ENCODE peak calls at places on chromosomes 5 and 9, in seven cellular contexts. X is neuronal stem cell, Q is IMR-90, W is mesendoderm, P is H9, L is trophoblast cell, G is H1. Z is an unnamed sample.
A peak's percentile ranks its signal among the peaks of the same experiment; 100 is the strongest.

GRCh38 chr5:149656576-149657182 is 73.4 kb upstream of the PPARGC1B start:
- DNase-seq in Q (no peak), X (peak; percentile 27), P (peak; percentile 84), G (peak; percentile 95), L (peak; percentile 89), W (peak; percentile 82), Z (no peak)

GRCh38 chr5:180314106-180314505 is 22.2 kb upstream of the MAPK9 start:
- DNase-seq in W (no peak), G (no peak), L (no peak), P (no peak), Q (no peak), X (no peak), Z (no peak)

GRCh38 chr5:128825826-128826225 is 139.5 kb upstream of the SLC27A6 start:
- DNase-seq in W (no peak), G (no peak), Q (peak; percentile 17), L (no peak), X (no peak), P (no peak), Z (no peak)

GRCh38 chr5:9429691-9430215 is 116.1 kb downstream of the SEMA5A start:
- DNase-seq in W (no peak), P (no peak), Q (no peak), L (no peak), G (no peak), X (no peak), Z (no peak)

GRCh38 chr9:14525840-14526239 is 167.4 kb downstream of the ZDHHC21 start:
- DNase-seq in G (no peak), L (no peak), W (no peak), Q (no peak), P (no peak), X (no peak), Z (no peak)

GRCh38 chr9:76571288-76572204 is 112.6 kb downstream of the GCNT1 start:
- DNase-seq in G (no peak), P (no peak), L (peak; percentile 6), W (no peak), X (no peak), Q (no peak), Z (no peak)

GRCh38 chr9:2469681-2470141 is 151.9 kb upstream of the VLDLR start:
- DNase-seq in Q (peak; percentile 6), L (peak; percentile 89), W (peak; percentile 67), P (peak; percentile 46), G (no peak), X (no peak), Z (peak; percentile 28)

GRCh38 chr5:119578937-119579336 is 50.4 kb upstream of the FAM170A start:
- DNase-seq in Q (peak; percentile 2), L (peak; percentile 55), W (peak; percentile 87), X (no peak), P (peak; percentile 64), G (no peak), Z (peak; percentile 18)

GRCh38 chr9:96395964-96396363 is 12.5 kb upstream of the SLC35D2 start:
- DNase-seq in P (no peak), G (no peak), L (no peak), X (no peak), W (no peak), Q (no peak), Z (no peak)

GRCh38 chr9:133420392-133420827 is 1.8 kb upstream of the ADAMTS13 start:
- DNase-seq in W (peak; percentile 45), Q (no peak), L (no peak), P (no peak), G (no peak), X (no peak), Z (peak; percentile 10)

GRCh38 chr9:133423216-133423615 is 1.0 kb downstream of the ADAMTS13 start:
- DNase-seq in L (no peak), Q (peak; percentile 69), P (no peak), G (no peak), X (no peak), W (no peak), Z (peak; percentile 89)

GRCh38 chr9:133424187-133424586 is 2.0 kb downstream of the ADAMTS13 start:
- DNase-seq in P (no peak), Q (no peak), W (no peak), G (no peak), X (no peak), L (no peak), Z (no peak)

GRCh38 chr9:133419005-133419404 is 1.2 kb upstream of the REXO4 start:
- DNase-seq in P (no peak), Q (no peak), G (no peak), W (no peak), X (no peak), L (no peak), Z (no peak)

DNA sequence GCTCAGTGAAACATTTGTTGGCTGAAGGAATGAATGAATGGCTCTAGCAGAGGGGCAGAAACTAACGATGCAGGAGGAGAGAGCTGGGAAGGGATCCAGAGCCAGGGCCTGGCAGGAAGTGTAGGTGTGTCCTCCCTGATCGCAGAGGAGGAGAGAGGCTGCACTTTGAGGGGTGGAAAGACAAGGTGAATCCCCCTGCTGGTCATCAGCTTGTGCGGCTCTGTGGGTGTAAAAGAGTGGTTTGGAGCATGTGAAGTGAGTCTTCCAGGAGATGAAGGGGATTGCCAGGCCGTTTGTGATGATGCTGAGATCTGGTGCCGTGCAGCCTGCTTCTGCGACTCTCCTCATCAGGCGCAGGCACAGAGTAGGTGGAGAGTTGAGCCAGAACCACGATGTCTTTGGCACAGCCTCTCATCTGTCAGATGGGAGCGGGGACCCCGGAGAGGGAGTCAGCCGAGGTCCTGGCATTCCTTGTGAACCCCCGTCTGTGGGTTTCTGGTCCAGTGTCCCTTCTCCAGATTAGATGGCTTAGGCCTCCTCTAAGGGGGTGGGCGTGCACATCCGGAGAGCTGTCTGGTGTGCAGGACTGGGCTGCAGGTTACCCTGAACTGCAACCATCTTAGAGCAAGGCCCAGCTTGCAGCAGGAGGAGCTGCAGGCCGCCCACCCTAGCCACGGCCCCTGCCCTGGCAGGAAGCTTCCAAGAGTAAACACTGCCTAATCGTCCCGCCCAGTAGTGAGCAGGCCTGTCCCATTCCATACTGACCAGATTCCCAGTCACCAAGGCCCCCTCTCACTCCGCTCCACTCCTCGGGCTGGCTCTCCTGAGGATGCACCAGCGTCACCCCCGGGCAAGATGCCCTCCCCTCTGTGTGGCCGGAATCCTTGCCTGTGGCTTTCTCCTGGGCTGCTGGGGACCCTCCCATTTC is at the start of gene ADAMTS13:
- DNase-seq in X (no peak), L (no peak), G (no peak), W (peak; percentile 81), Q (peak; percentile 15), P (peak; percentile 79), Z (peak; percentile 47)
- H3K9ac ChIP-seq in X (peak within 1 kb of the TSS; percentile 47), L (no peak within 1 kb of the TSS), G (peak within 1 kb of the TSS; percentile 28), W (peak within 1 kb of the TSS; percentile 34), Q (no peak within 1 kb of the TSS), P (no peak within 1 kb of the TSS), Z (no peak within 1 kb of the TSS)

GRCh38 chr5:55429221-55429620 is 105.5 kb downstream of the PLPP1 start:
- DNase-seq in Q (no peak), P (no peak), W (peak; percentile 53), X (no peak), G (no peak), L (no peak), Z (no peak)
- H4K8ac ChIP-seq in Q (no peak overlapping the region), P (no peak overlapping the region), W (no peak overlapping the region), X (no peak overlapping the region), G (no peak overlapping the region), L (no peak overlapping the region), Z (no peak overlapping the region)

GRCh38 chr9:130732793-130733221 is 39.2 kb downstream of the EXOSC2 start:
- DNase-seq in W (no peak), Q (no peak), G (no peak), P (no peak), X (no peak), L (no peak), Z (no peak)
- H3K4me2 ChIP-seq in W (no peak overlapping the region), Q (peak overlapping the region; percentile 14), G (no peak overlapping the region), P (no peak overlapping the region), X (no peak overlapping the region), L (no peak overlapping the region), Z (no peak overlapping the region)

GRCh38 chr9:127177682-127178265 is 55.3 kb upstream of the ANGPTL2 start:
- DNase-seq in L (no peak), Q (no peak), X (no peak), P (peak; percentile 17), G (no peak), W (no peak), Z (no peak)
- H3K9ac ChIP-seq in L (no peak overlapping the region), Q (no peak overlapping the region), X (no peak overlapping the region), P (no peak overlapping the region), G (no peak overlapping the region), W (no peak overlapping the region), Z (no peak overlapping the region)

GRCh38 chr9:128265348-128265847 is 10.4 kb downstream of the GOLGA2 start:
- DNase-seq in W (no peak), L (no peak), Q (no peak), X (no peak), G (no peak), P (no peak), Z (no peak)

GRCh38 chr9:128271112-128271511 is 4.7 kb downstream of the GOLGA2 start:
- DNase-seq in W (no peak), Q (no peak), X (no peak), L (peak; percentile 86), P (no peak), G (no peak), Z (no peak)

GRCh38 chr9:128271512-128271911 is 4.3 kb downstream of the GOLGA2 start:
- DNase-seq in P (no peak), X (no peak), G (no peak), L (no peak), W (no peak), Q (no peak), Z (no peak)

GRCh38 chr9:128262687-128263086 is 13.1 kb downstream of the GOLGA2 start:
- DNase-seq in Q (no peak), W (no peak), P (no peak), X (no peak), G (no peak), L (no peak), Z (no peak)

DNA sequence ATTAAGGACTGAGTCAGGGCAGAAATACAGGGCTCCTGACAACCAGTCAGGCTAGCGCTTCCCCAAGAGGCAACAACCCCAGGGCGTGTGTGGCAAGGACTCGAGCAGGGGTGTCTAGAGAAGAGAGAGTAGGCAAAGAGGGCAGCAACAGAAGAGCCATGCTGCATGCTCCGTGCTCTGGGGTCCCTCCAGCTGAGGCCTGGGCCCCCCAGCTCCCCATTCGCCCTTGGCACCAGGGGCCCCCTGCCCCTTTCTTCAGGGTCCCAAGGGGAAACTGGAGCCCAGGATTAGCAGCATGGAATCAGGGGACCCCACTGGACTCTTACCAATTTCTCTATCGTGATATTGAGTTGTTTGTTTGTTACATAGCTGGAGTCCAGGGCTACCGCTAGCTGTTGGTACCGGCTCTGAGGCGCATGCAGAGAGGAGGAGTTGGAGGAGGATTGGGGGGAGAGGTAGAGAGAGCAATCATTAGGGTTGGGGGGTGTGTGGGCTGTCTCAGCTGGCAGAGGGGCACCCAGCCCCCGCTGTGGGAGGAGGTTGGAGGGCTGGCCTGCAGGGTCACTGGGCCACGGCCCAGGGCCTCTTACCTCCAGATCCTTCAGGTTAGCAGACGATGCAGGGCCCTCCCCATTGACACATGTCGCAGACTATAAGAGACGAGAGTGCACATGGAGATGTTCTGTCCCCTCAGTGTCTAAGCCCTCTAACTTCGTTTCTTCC is 8.8 kb downstream of the GOLGA2 start:
- DNase-seq in W (no peak), Q (no peak), P (no peak), L (no peak), G (no peak), X (no peak), Z (no peak)
- H4K8ac ChIP-seq in W (no peak overlapping the region), Q (no peak overlapping the region), P (no peak overlapping the region), L (no peak overlapping the region), G (no peak overlapping the region), X (no peak overlapping the region), Z (no peak overlapping the region)